ENCODE peak calls at places on chromosomes 16 and 17, in four cellular contexts. One of them, this sample, is unnamed.

GRCh38 chr17:63696381-63696961 is 3.5 kb downstream of the LIMD2 start:
- DNase-seq in HCT116: peak
- DNase-seq in GM12878: no peak
- DNase-seq in HepG2: peak
- DNase-seq in this sample: no peak

GRCh38 chr16:4390266-4391260 is 18.9 kb downstream of the VASN start:
- DNase-seq in HCT116: no peak
- DNase-seq in GM12878: no peak
- DNase-seq in HepG2: no peak
- DNase-seq in this sample: no peak

GRCh38 chr16:84449156-84450140 is 55.0 kb downstream of the MEAK7 start:
- DNase-seq in HCT116: no peak
- DNase-seq in GM12878: no peak
- DNase-seq in HepG2: no peak
- DNase-seq in this sample: no peak

GRCh38 chr17:78174332-78174869 is 6.0 kb downstream of the SYNGR2 start:
- DNase-seq in HCT116: no peak
- DNase-seq in GM12878: no peak
- DNase-seq in HepG2: no peak
- DNase-seq in this sample: peak

GRCh38 chr17:64641499-64641898 is 20.6 kb downstream of the SMURF2 start:
- DNase-seq in HCT116: no peak
- DNase-seq in GM12878: no peak
- DNase-seq in HepG2: no peak
- DNase-seq in this sample: no peak

GRCh38 chr17:68200689-68201424 is 47.0 kb upstream of the AMZ2 start:
- DNase-seq in HCT116: peak
- DNase-seq in GM12878: no peak
- DNase-seq in HepG2: peak
- DNase-seq in this sample: peak

GRCh38 chr16:81385031-81385756 is 59.4 kb upstream of the CMIP start:
- DNase-seq in HCT116: no peak
- DNase-seq in GM12878: no peak
- DNase-seq in HepG2: no peak
- DNase-seq in this sample: no peak

GRCh38 chr16:10490141-10490540 is 90.3 kb downstream of the EMP2 start:
- DNase-seq in HCT116: no peak
- DNase-seq in GM12878: no peak
- DNase-seq in HepG2: no peak
- DNase-seq in this sample: no peak

GRCh38 chr17:59769891-59770290 is 62.4 kb downstream of the VMP1 start:
- DNase-seq in HCT116: no peak
- DNase-seq in GM12878: no peak
- DNase-seq in HepG2: no peak
- DNase-seq in this sample: no peak

GRCh38 chr17:2594657-2595085 is 1.2 kb downstream of the PAFAH1B1 start:
- DNase-seq in HCT116: no peak
- DNase-seq in GM12878: no peak
- DNase-seq in HepG2: no peak
- DNase-seq in this sample: no peak

GRCh38 chr17:37774508-37774907 is 29.6 kb upstream of the HNF1B start:
- DNase-seq in HCT116: no peak
- DNase-seq in GM12878: peak
- DNase-seq in HepG2: no peak
- DNase-seq in this sample: no peak

GRCh38 chr17:59369026-59369724 is 37.7 kb downstream of the YPEL2 start:
- DNase-seq in HCT116: no peak
- DNase-seq in GM12878: no peak
- DNase-seq in HepG2: no peak
- DNase-seq in this sample: no peak

GRCh38 chr17:77884019-77884418 is 74.5 kb upstream of the TNRC6C start:
- DNase-seq in HCT116: no peak
- DNase-seq in GM12878: no peak
- DNase-seq in HepG2: no peak
- DNase-seq in this sample: no peak

GRCh38 chr16:89864421-89864820 is 9.0 kb upstream of the TCF25 start:
- DNase-seq in HCT116: peak
- DNase-seq in GM12878: no peak
- DNase-seq in HepG2: no peak
- DNase-seq in this sample: no peak

GRCh38 chr17:80939151-80940145 is 52.2 kb upstream of the CHMP6 start:
- DNase-seq in HCT116: no peak
- DNase-seq in GM12878: no peak
- DNase-seq in HepG2: no peak
- DNase-seq in this sample: no peak

GRCh38 chr17:2598166-2598565 is 4.7 kb downstream of the PAFAH1B1 start:
- DNase-seq in HCT116: no peak
- DNase-seq in GM12878: no peak
- DNase-seq in HepG2: no peak
- DNase-seq in this sample: no peak

GRCh38 chr16:3542601-3543373 is 34.4 kb downstream of the NLRC3 start:
- DNase-seq in HCT116: no peak
- DNase-seq in GM12878: no peak
- DNase-seq in HepG2: no peak
- DNase-seq in this sample: no peak

GRCh38 chr17:1623057-1623456 is 5.6 kb downstream of the SLC43A2 start:
- DNase-seq in HCT116: no peak
- DNase-seq in GM12878: no peak
- DNase-seq in HepG2: no peak
- DNase-seq in this sample: no peak

GRCh38 chr17:81057079-81057730 is 22.3 kb downstream of the BAIAP2 start:
- DNase-seq in HCT116: no peak
- DNase-seq in GM12878: no peak
- DNase-seq in HepG2: no peak
- DNase-seq in this sample: peak

GRCh38 chr16:83366228-83366627 is 441.6 kb upstream of the HSBP1 start:
- DNase-seq in HCT116: no peak
- DNase-seq in GM12878: no peak
- DNase-seq in HepG2: no peak
- DNase-seq in this sample: no peak

GRCh38 chr17:61492759-61493526 is 40.7 kb downstream of the TBX4 start:
- DNase-seq in HCT116: no peak
- DNase-seq in GM12878: no peak
- DNase-seq in HepG2: peak
- DNase-seq in this sample: no peak

GRCh38 chr16:72894291-72895151 is 153.4 kb downstream of the ZFHX3 start:
- DNase-seq in HCT116: no peak
- DNase-seq in GM12878: no peak
- DNase-seq in HepG2: no peak
- DNase-seq in this sample: no peak

GRCh38 chr17:19004601-19005441 is at the start of gene FAM83G:
- DNase-seq in HCT116: peak
- DNase-seq in GM12878: peak
- DNase-seq in HepG2: peak
- DNase-seq in this sample: peak

GRCh38 chr17:37463039-37463438 is 26.7 kb upstream of the DUSP14 start:
- DNase-seq in HCT116: no peak
- DNase-seq in GM12878: no peak
- DNase-seq in HepG2: no peak
- DNase-seq in this sample: no peak

GRCh38 chr17:79009397-79010303 is at the start of gene CANT1:
- DNase-seq in HCT116: peak
- DNase-seq in GM12878: peak
- DNase-seq in HepG2: peak
- DNase-seq in this sample: peak

GRCh38 chr16:63323055-63323454 is 1286.8 kb upstream of the CDH8 start:
- DNase-seq in HCT116: no peak
- DNase-seq in GM12878: no peak
- DNase-seq in HepG2: no peak
- DNase-seq in this sample: no peak

GRCh38 chr17:72349011-72349410 is 228.2 kb downstream of the SOX9 start:
- DNase-seq in HCT116: no peak
- DNase-seq in GM12878: no peak
- DNase-seq in HepG2: no peak
- DNase-seq in this sample: no peak

GRCh38 chr17:15479697-15480096 is 12.3 kb upstream of the CDRT4 start:
- DNase-seq in HCT116: peak
- DNase-seq in GM12878: no peak
- DNase-seq in HepG2: peak
- DNase-seq in this sample: no peak

GRCh38 chr16:54591816-54592246 is 305.2 kb upstream of the IRX3 start:
- DNase-seq in HCT116: no peak
- DNase-seq in GM12878: no peak
- DNase-seq in HepG2: no peak
- DNase-seq in this sample: no peak

GRCh38 chr16:56980792-56981724 is 8.3 kb upstream of the NLRC5 start:
- DNase-seq in HCT116: no peak
- DNase-seq in GM12878: no peak
- DNase-seq in HepG2: no peak
- DNase-seq in this sample: no peak
- TF ChIP-seq JUND in HCT116: no peak
- TF ChIP-seq JUND in GM12878: no peak
- TF ChIP-seq JUND in HepG2: no peak
- TF ChIP-seq JUND in this sample: no peak

GRCh38 chr17:74742153-74742515 is 5.1 kb downstream of the RAB37 start:
- DNase-seq in HCT116: no peak
- DNase-seq in GM12878: peak
- DNase-seq in HepG2: no peak
- DNase-seq in this sample: no peak
- TF ChIP-seq JUND in HCT116: no peak
- TF ChIP-seq JUND in GM12878: no peak
- TF ChIP-seq JUND in HepG2: no peak
- TF ChIP-seq JUND in this sample: no peak

DNA sequence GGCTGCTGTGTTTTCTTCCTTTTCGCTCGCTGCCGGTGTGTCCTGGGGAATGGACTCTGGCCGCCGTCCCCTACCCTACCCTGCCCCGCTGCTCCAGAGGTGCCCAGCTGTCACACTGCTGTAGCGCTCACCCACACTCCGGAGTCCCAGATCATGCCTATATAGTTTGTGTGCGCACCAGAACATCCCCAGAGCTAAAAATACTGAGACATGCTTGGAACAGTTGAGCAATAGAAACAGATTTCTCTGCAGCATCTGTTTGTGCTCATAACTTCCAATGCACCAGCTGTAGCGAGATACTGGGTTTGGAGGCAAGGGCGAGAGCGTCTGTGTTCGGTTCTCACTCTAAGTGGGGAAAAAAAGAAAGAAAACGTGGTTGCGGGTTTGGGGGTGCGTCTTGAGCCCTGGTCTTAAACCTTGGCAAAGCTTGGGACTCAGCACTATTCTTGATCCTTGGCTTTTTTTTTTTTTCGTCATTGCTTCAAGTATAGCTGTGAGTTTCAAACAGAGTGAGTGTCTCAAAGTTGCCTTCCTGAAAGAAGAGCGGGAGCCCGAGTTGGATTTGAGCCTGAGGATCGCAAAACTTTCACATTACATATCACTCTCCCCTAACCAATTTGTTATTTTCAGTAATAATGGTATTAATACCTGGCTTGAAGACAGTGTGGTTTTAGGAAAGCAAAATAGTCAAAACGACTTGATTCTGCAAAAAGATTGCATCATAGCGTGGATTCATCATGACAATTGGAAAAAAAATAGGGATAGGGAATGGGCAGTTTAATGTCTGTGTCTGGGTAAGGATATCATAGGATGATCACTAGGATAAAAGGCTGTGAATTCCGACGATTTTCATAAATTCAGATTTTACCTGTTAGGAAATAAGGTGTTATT is 620 bp downstream of the KCNJ2 start:
- DNase-seq in HCT116: no peak
- DNase-seq in GM12878: no peak
- DNase-seq in HepG2: no peak
- DNase-seq in this sample: no peak
- TF ChIP-seq JUND in HCT116: no peak
- TF ChIP-seq JUND in GM12878: no peak
- TF ChIP-seq JUND in HepG2: no peak
- TF ChIP-seq JUND in this sample: no peak

GRCh38 chr16:24015923-24016322 is 180.1 kb downstream of the PRKCB start:
- DNase-seq in HCT116: no peak
- DNase-seq in GM12878: no peak
- DNase-seq in HepG2: no peak
- DNase-seq in this sample: no peak

GRCh38 chr16:24011237-24011636 is 175.5 kb downstream of the PRKCB start:
- DNase-seq in HCT116: no peak
- DNase-seq in GM12878: no peak
- DNase-seq in HepG2: no peak
- DNase-seq in this sample: no peak

GRCh38 chr16:24010440-24011089 is 174.8 kb downstream of the PRKCB start:
- DNase-seq in HCT116: peak
- DNase-seq in GM12878: peak
- DNase-seq in HepG2: peak
- DNase-seq in this sample: peak

GRCh38 chr16:24013054-24013636 is 177.4 kb downstream of the PRKCB start:
- DNase-seq in HCT116: no peak
- DNase-seq in GM12878: no peak
- DNase-seq in HepG2: no peak
- DNase-seq in this sample: no peak

DNA sequence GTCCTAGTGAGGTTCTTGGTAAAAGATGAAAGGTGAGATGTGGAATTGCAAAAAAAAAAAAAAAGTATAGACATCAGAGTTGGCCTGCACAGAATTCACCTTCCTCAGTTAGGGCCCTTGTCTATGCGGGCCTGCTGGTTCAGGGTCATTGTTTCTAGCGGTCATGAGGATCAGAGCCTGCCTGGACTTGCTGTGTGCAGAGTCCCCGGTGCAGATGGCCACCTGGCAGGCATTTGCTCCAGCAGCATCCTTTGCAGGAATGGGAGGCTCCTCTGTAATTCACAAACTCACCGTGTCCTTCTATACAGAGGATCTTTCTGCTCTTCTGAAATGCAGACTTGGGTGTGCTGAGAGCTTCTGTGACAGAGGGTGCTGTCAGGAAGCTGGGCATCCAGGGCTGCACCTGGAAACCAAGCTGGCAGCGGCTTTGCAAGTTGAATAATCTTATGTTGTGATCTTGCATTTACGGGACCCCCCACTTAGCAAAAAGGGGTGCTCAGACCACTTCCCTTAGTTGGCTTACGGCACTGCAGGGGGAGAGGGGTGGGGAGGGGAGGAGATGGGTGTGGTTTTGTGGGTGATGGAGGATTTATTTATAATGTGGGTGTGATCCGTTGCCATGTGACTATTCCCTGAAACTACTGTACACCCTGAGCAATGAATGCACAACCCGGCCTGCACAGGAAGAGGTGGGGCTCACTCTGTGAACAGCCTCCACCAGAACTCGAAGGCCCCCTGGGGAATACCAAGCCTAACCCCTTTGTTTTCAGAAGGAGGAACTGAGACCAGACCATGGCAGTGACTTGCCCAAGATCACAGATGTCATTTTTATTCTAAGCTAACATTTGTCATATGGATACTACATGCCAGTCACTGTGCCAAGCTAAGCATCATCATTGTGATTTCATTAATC is 178.2 kb downstream of the PRKCB start:
- DNase-seq in HCT116: no peak
- DNase-seq in GM12878: peak
- DNase-seq in HepG2: no peak
- DNase-seq in this sample: no peak
- TF ChIP-seq JUND in HCT116: no peak
- TF ChIP-seq JUND in GM12878: peak
- TF ChIP-seq JUND in HepG2: no peak
- TF ChIP-seq JUND in this sample: no peak

This sample was measured in T47D.